ENCODE peak calls at places on chromosome 2, in seven cellular contexts. One of them, this sample, is unnamed.

GRCh38 chr2:240989451-240990265 is 8.8 kb upstream of the SNED1 start:
- DNase-seq in brain microvascular endothelial cell: no peak
- DNase-seq in fibroblast of pulmonary artery: peak
- DNase-seq in tibial artery: peak
- DNase-seq in spleen: peak
- DNase-seq in upper lobe of left lung: peak
- DNase-seq in GM12865: peak
- DNase-seq in this sample: no peak

GRCh38 chr2:237637429-237638135 is 10.2 kb downstream of the LRRFIP1 start:
- DNase-seq in brain microvascular endothelial cell: no peak
- DNase-seq in GM12865: no peak
- DNase-seq in fibroblast of pulmonary artery: no peak
- DNase-seq in upper lobe of left lung: no peak
- DNase-seq in spleen: no peak
- DNase-seq in tibial artery: no peak
- DNase-seq in this sample: no peak

GRCh38 chr2:230541934-230542380 is 126.0 kb downstream of the SP100 start:
- DNase-seq in upper lobe of left lung: no peak
- DNase-seq in tibial artery: no peak
- DNase-seq in spleen: no peak
- DNase-seq in GM12865: peak
- DNase-seq in fibroblast of pulmonary artery: peak
- DNase-seq in brain microvascular endothelial cell: peak
- DNase-seq in this sample: peak

GRCh38 chr2:237235383-237236095 is 149.8 kb downstream of the COPS8 start:
- DNase-seq in upper lobe of left lung: no peak
- DNase-seq in fibroblast of pulmonary artery: peak
- DNase-seq in GM12865: no peak
- DNase-seq in tibial artery: peak
- DNase-seq in spleen: no peak
- DNase-seq in brain microvascular endothelial cell: peak
- DNase-seq in this sample: no peak

GRCh38 chr2:168731550-168732128 is 70.8 kb upstream of the NOSTRIN start:
- DNase-seq in brain microvascular endothelial cell: no peak
- DNase-seq in fibroblast of pulmonary artery: no peak
- DNase-seq in spleen: no peak
- DNase-seq in upper lobe of left lung: no peak
- DNase-seq in tibial artery: no peak
- DNase-seq in GM12865: peak
- DNase-seq in this sample: no peak

GRCh38 chr2:99940963-99941362 is 201.4 kb downstream of the AFF3 start:
- DNase-seq in upper lobe of left lung: no peak
- DNase-seq in brain microvascular endothelial cell: peak
- DNase-seq in spleen: no peak
- DNase-seq in GM12865: no peak
- DNase-seq in tibial artery: no peak
- DNase-seq in fibroblast of pulmonary artery: peak
- DNase-seq in this sample: no peak

GRCh38 chr2:80852808-80853139 is 548.2 kb upstream of the LRRTM1 start:
- DNase-seq in GM12865: peak
- DNase-seq in brain microvascular endothelial cell: no peak
- DNase-seq in tibial artery: no peak
- DNase-seq in spleen: no peak
- DNase-seq in upper lobe of left lung: no peak
- DNase-seq in fibroblast of pulmonary artery: no peak
- DNase-seq in this sample: no peak

GRCh38 chr2:183010112-183010511 is 28.1 kb downstream of the NCKAP1 start:
- DNase-seq in fibroblast of pulmonary artery: peak
- DNase-seq in GM12865: no peak
- DNase-seq in upper lobe of left lung: no peak
- DNase-seq in brain microvascular endothelial cell: peak
- DNase-seq in spleen: no peak
- DNase-seq in tibial artery: no peak
- DNase-seq in this sample: no peak

GRCh38 chr2:65392609-65393008 is 39.8 kb downstream of the SPRED2 start:
- DNase-seq in tibial artery: no peak
- DNase-seq in upper lobe of left lung: no peak
- DNase-seq in GM12865: no peak
- DNase-seq in spleen: no peak
- DNase-seq in fibroblast of pulmonary artery: no peak
- DNase-seq in brain microvascular endothelial cell: no peak
- DNase-seq in this sample: no peak

GRCh38 chr2:100145893-100146753 is 3.7 kb upstream of the AFF3 start:
- DNase-seq in brain microvascular endothelial cell: no peak
- DNase-seq in fibroblast of pulmonary artery: no peak
- DNase-seq in upper lobe of left lung: no peak
- DNase-seq in GM12865: no peak
- DNase-seq in spleen: no peak
- DNase-seq in tibial artery: no peak
- DNase-seq in this sample: no peak

GRCh38 chr2:134233733-134234135 is 20.1 kb upstream of the MGAT5 start:
- DNase-seq in tibial artery: no peak
- DNase-seq in upper lobe of left lung: no peak
- DNase-seq in brain microvascular endothelial cell: no peak
- DNase-seq in fibroblast of pulmonary artery: no peak
- DNase-seq in spleen: no peak
- DNase-seq in GM12865: peak
- DNase-seq in this sample: no peak

GRCh38 chr2:20037660-20038059 is 13.8 kb downstream of the LAPTM4A start:
- DNase-seq in brain microvascular endothelial cell: no peak
- DNase-seq in GM12865: no peak
- DNase-seq in fibroblast of pulmonary artery: no peak
- DNase-seq in upper lobe of left lung: no peak
- DNase-seq in spleen: no peak
- DNase-seq in tibial artery: no peak
- DNase-seq in this sample: no peak

GRCh38 chr2:218290316-218291261 is 1.7 kb downstream of the TMBIM1 start:
- DNase-seq in GM12865: peak
- DNase-seq in brain microvascular endothelial cell: no peak
- DNase-seq in fibroblast of pulmonary artery: no peak
- DNase-seq in tibial artery: no peak
- DNase-seq in upper lobe of left lung: peak
- DNase-seq in spleen: peak
- DNase-seq in this sample: peak

GRCh38 chr2:203759692-203760365 is 53.4 kb downstream of the CD28 start:
- DNase-seq in fibroblast of pulmonary artery: peak
- DNase-seq in tibial artery: no peak
- DNase-seq in spleen: no peak
- DNase-seq in GM12865: no peak
- DNase-seq in upper lobe of left lung: no peak
- DNase-seq in brain microvascular endothelial cell: peak
- DNase-seq in this sample: no peak

GRCh38 chr2:23904692-23905091 is 22.2 kb downstream of the ATAD2B start:
- DNase-seq in fibroblast of pulmonary artery: peak
- DNase-seq in GM12865: no peak
- DNase-seq in brain microvascular endothelial cell: peak
- DNase-seq in spleen: no peak
- DNase-seq in tibial artery: no peak
- DNase-seq in upper lobe of left lung: no peak
- DNase-seq in this sample: no peak

GRCh38 chr2:38978504-38978903 is 88.8 kb downstream of the ARHGEF33 start:
- DNase-seq in fibroblast of pulmonary artery: no peak
- DNase-seq in tibial artery: no peak
- DNase-seq in upper lobe of left lung: no peak
- DNase-seq in GM12865: no peak
- DNase-seq in spleen: no peak
- DNase-seq in brain microvascular endothelial cell: no peak
- DNase-seq in this sample: no peak

GRCh38 chr2:138020432-138020831 is 56.2 kb downstream of the HNMT start:
- DNase-seq in spleen: no peak
- DNase-seq in fibroblast of pulmonary artery: no peak
- DNase-seq in upper lobe of left lung: no peak
- DNase-seq in brain microvascular endothelial cell: no peak
- DNase-seq in GM12865: no peak
- DNase-seq in tibial artery: no peak
- DNase-seq in this sample: no peak

GRCh38 chr2:62196278-62196901 is 475 bp downstream of the B3GNT2 start:
- DNase-seq in upper lobe of left lung: peak
- DNase-seq in brain microvascular endothelial cell: no peak
- DNase-seq in tibial artery: peak
- DNase-seq in GM12865: peak
- DNase-seq in fibroblast of pulmonary artery: no peak
- DNase-seq in spleen: peak
- DNase-seq in this sample: no peak

GRCh38 chr2:232479341-232480200 is 8.1 kb downstream of the ECEL1 start:
- DNase-seq in tibial artery: peak
- DNase-seq in spleen: peak
- DNase-seq in fibroblast of pulmonary artery: no peak
- DNase-seq in brain microvascular endothelial cell: no peak
- DNase-seq in GM12865: no peak
- DNase-seq in upper lobe of left lung: no peak
- DNase-seq in this sample: no peak

GRCh38 chr2:152466041-152466440 is 131.1 kb downstream of the FMNL2 start:
- DNase-seq in spleen: no peak
- DNase-seq in fibroblast of pulmonary artery: peak
- DNase-seq in GM12865: peak
- DNase-seq in brain microvascular endothelial cell: no peak
- DNase-seq in tibial artery: no peak
- DNase-seq in upper lobe of left lung: no peak
- DNase-seq in this sample: no peak

GRCh38 chr2:190961918-190962487 is 52.0 kb downstream of the STAT1 start:
- DNase-seq in brain microvascular endothelial cell: no peak
- DNase-seq in tibial artery: no peak
- DNase-seq in spleen: no peak
- DNase-seq in upper lobe of left lung: no peak
- DNase-seq in fibroblast of pulmonary artery: peak
- DNase-seq in GM12865: no peak
- DNase-seq in this sample: no peak

DNA sequence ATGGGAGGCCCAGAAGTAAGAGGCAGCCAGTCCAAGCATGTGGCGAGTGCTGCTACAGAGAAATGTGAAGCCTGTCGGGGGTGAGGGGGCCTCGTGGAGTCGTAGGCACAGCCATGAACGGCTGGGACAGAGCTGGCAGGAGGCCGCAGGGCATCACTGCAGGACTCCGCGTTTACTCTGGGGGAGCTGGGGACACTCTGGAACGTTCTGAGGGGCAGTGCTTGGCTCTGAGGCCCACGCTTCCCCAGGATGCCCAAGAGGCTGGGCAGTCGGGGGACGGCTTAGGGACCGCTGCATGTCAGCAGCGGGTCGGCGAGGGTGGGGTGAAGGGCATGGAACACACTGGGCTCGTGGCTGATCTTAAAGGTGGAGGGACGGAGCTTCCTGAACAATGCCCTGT is 6.6 kb downstream of the TMEM18 start:
- DNase-seq in upper lobe of left lung: no peak
- DNase-seq in GM12865: no peak
- DNase-seq in brain microvascular endothelial cell: no peak
- DNase-seq in spleen: no peak
- DNase-seq in tibial artery: no peak
- DNase-seq in fibroblast of pulmonary artery: no peak
- DNase-seq in this sample: no peak
- H3K4me3 ChIP-seq in upper lobe of left lung: no peak
- H3K4me3 ChIP-seq in GM12865: no peak
- H3K4me3 ChIP-seq in brain microvascular endothelial cell: no peak
- H3K4me3 ChIP-seq in spleen: no peak
- H3K4me3 ChIP-seq in tibial artery: no peak
- H3K4me3 ChIP-seq in fibroblast of pulmonary artery: no peak
- H3K4me3 ChIP-seq in this sample: no peak

DNA sequence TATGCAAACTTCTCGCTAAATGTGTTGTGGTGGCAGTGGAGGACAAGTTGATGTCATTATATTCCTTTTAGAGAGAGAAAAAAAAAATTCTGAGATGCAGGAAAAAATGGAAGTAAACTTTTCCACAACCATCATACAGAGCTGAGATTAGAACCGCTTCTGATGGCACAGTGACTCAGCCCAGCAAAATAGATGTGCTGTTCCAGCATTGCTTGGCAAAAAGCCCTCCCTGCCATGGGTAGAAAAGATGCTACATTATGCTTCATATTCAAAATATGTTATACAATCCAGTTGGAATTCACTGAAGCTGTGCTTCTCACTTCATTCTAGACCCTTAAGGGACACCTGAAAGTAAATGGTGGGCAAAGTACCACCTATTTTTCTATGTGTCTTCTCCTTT is 1047.6 kb upstream of the FANCL start:
- DNase-seq in GM12865: no peak
- DNase-seq in brain microvascular endothelial cell: no peak
- DNase-seq in tibial artery: no peak
- DNase-seq in spleen: no peak
- DNase-seq in fibroblast of pulmonary artery: no peak
- DNase-seq in upper lobe of left lung: no peak
- DNase-seq in this sample: no peak
- TF ChIP-seq CTCF in GM12865: no peak
- TF ChIP-seq CTCF in brain microvascular endothelial cell: no peak
- TF ChIP-seq CTCF in tibial artery: no peak
- TF ChIP-seq CTCF in spleen: no peak
- TF ChIP-seq CTCF in fibroblast of pulmonary artery: no peak
- TF ChIP-seq CTCF in upper lobe of left lung: no peak
- TF ChIP-seq CTCF in this sample: no peak

DNA sequence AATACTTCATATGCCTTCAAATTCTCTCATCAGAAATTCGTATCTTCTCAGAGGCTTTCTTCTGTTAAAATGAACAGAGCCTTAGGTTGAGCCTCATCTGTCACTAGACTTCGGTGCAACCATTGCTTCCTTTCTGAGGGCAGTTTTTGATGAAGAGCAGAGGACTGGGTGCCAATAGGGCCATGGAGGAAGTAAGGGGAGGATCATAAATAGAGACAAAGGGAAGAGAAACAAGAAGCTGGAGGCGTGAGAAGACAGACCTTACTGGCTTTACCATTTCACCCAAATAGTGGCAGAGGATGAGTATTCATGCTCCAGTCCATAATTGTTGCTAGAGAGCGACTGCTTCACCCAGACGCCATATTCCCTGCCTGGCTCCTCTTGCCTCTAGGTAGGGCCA is 215.6 kb upstream of the PKDCC start:
- DNase-seq in tibial artery: no peak
- DNase-seq in fibroblast of pulmonary artery: no peak
- DNase-seq in GM12865: no peak
- DNase-seq in spleen: no peak
- DNase-seq in upper lobe of left lung: no peak
- DNase-seq in brain microvascular endothelial cell: no peak
- DNase-seq in this sample: no peak
- H3K4me3 ChIP-seq in tibial artery: no peak
- H3K4me3 ChIP-seq in fibroblast of pulmonary artery: no peak
- H3K4me3 ChIP-seq in GM12865: no peak
- H3K4me3 ChIP-seq in spleen: no peak
- H3K4me3 ChIP-seq in upper lobe of left lung: no peak
- H3K4me3 ChIP-seq in brain microvascular endothelial cell: no peak
- H3K4me3 ChIP-seq in this sample: no peak

DNA sequence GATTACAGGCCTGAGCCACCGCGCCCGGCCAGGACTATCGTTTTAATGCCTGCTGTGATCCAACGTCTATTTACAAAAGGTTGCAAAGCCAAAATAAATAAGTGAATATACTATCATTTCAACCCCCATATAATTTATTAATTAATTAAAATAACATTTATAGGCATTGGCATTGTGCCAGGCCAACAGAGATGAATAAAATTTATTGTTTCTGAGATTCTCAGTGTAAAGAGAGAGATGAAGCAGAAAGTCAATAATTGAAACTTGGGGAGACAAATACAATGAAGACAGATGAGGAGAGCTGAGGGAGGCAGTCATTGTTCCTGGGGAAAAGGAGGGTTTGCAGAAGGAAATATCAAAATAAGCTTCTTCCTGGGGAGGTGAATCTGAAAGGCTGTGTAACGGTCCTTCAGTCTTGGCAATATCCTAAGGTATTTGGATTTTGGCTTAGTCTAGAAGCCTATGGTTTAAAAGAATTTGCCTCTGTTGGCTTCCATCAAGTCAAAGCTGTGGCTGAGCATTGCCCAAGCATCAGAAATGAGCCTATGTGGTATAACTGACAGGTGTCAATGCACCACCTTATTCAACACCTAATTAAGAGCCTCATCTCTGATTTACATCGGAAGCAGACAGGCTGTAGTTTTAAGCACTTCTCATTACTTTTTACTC is 31.5 kb downstream of the KCNE4 start:
- DNase-seq in upper lobe of left lung: no peak
- DNase-seq in GM12865: no peak
- DNase-seq in spleen: no peak
- DNase-seq in tibial artery: no peak
- DNase-seq in brain microvascular endothelial cell: no peak
- DNase-seq in fibroblast of pulmonary artery: no peak
- DNase-seq in this sample: no peak
- TF ChIP-seq CTCF in upper lobe of left lung: no peak
- TF ChIP-seq CTCF in GM12865: no peak
- TF ChIP-seq CTCF in spleen: no peak
- TF ChIP-seq CTCF in tibial artery: no peak
- TF ChIP-seq CTCF in brain microvascular endothelial cell: no peak
- TF ChIP-seq CTCF in fibroblast of pulmonary artery: no peak
- TF ChIP-seq CTCF in this sample: no peak

This sample was measured in GM12864.